ENCODE peak calls at places on chromosomes 2 and 18, in four cellular contexts. One of them, this sample, is unnamed.

GRCh38 chr18:25305584-25305983 is 46.4 kb downstream of the ZNF521 start:
- DNase-seq in A549: no peak
- DNase-seq in HepG2: no peak
- DNase-seq in GM12878: no peak
- DNase-seq in this sample: no peak

GRCh38 chr2:233355916-233356315 is 1.6 kb downstream of the DGKD start:
- DNase-seq in A549: no peak
- DNase-seq in HepG2: no peak
- DNase-seq in GM12878: no peak
- DNase-seq in this sample: no peak

GRCh38 chr18:64444819-64445218 is 295.9 kb upstream of the LINC00305 start:
- DNase-seq in A549: no peak
- DNase-seq in HepG2: no peak
- DNase-seq in GM12878: no peak
- DNase-seq in this sample: no peak

GRCh38 chr18:2939317-2939716 is 73.6 kb downstream of the LPIN2 start:
- DNase-seq in A549: peak; percentile 58
- DNase-seq in HepG2: peak; percentile 90
- DNase-seq in GM12878: no peak
- DNase-seq in this sample: no peak

GRCh38 chr18:9594782-9595181 is 19.6 kb downstream of the PPP4R1 start:
- DNase-seq in A549: no peak
- DNase-seq in HepG2: no peak
- DNase-seq in GM12878: no peak
- DNase-seq in this sample: no peak

GRCh38 chr2:152221870-152222269 is 46.3 kb upstream of the STAM2 start:
- DNase-seq in A549: no peak
- DNase-seq in HepG2: no peak
- DNase-seq in GM12878: no peak
- DNase-seq in this sample: no peak

GRCh38 chr2:109659356-109660045 is 45.3 kb downstream of the SOWAHC start:
- DNase-seq in A549: no peak
- DNase-seq in HepG2: no peak
- DNase-seq in GM12878: no peak
- DNase-seq in this sample: no peak

GRCh38 chr2:144630459-144631215 is 110.7 kb upstream of the ZEB2 start:
- DNase-seq in A549: no peak
- DNase-seq in HepG2: no peak
- DNase-seq in GM12878: no peak
- DNase-seq in this sample: no peak

GRCh38 chr18:3266062-3266608 is 4.2 kb downstream of the MYL12B start:
- DNase-seq in A549: no peak
- DNase-seq in HepG2: no peak
- DNase-seq in GM12878: no peak
- DNase-seq in this sample: no peak

GRCh38 chr2:134508396-134508795 is 210.4 kb downstream of the TMEM163 start:
- DNase-seq in A549: no peak
- DNase-seq in HepG2: no peak
- DNase-seq in GM12878: no peak
- DNase-seq in this sample: no peak

GRCh38 chr2:214069254-214069653 is 341.6 kb upstream of the VWC2L start:
- DNase-seq in A549: peak; percentile 52
- DNase-seq in HepG2: peak; percentile 5
- DNase-seq in GM12878: no peak
- DNase-seq in this sample: no peak

GRCh38 chr18:43115076-43116035 is at the start of gene RIT2:
- DNase-seq in A549: no peak
- DNase-seq in HepG2: no peak
- DNase-seq in GM12878: no peak
- DNase-seq in this sample: no peak

GRCh38 chr2:32627441-32627900 is 379 bp upstream of the TTC27 start:
- DNase-seq in A549: peak; percentile 14
- DNase-seq in HepG2: peak; percentile 9
- DNase-seq in GM12878: no peak
- DNase-seq in this sample: no peak

GRCh38 chr2:36859366-36859792 is 107.0 kb downstream of the STRN start:
- DNase-seq in A549: no peak
- DNase-seq in HepG2: peak; percentile 13
- DNase-seq in GM12878: no peak
- DNase-seq in this sample: no peak

GRCh38 chr2:7394195-7394594 is 477.0 kb downstream of the RNF144A start:
- DNase-seq in A549: no peak
- DNase-seq in HepG2: no peak
- DNase-seq in GM12878: no peak
- DNase-seq in this sample: no peak

GRCh38 chr2:218077464-218078216 is 8.6 kb downstream of the RUFY4 start:
- DNase-seq in A549: no peak
- DNase-seq in HepG2: no peak
- DNase-seq in GM12878: no peak
- DNase-seq in this sample: no peak

GRCh38 chr2:73770725-73771124 is 9.2 kb downstream of the DUSP11 start:
- DNase-seq in A549: no peak
- DNase-seq in HepG2: no peak
- DNase-seq in GM12878: no peak
- DNase-seq in this sample: no peak

GRCh38 chr2:59882279-59882678 is 671.2 kb downstream of the BCL11A start:
- DNase-seq in A549: no peak
- DNase-seq in HepG2: no peak
- DNase-seq in GM12878: no peak
- DNase-seq in this sample: no peak

GRCh38 chr18:22185298-22185697 is 15.9 kb downstream of the GATA6 start:
- DNase-seq in A549: no peak
- DNase-seq in HepG2: no peak
- DNase-seq in GM12878: no peak
- DNase-seq in this sample: no peak

GRCh38 chr2:25301453-25302352 is 40.0 kb downstream of the DNMT3A start:
- DNase-seq in A549: no peak
- DNase-seq in HepG2: no peak
- DNase-seq in GM12878: peak; percentile 95
- DNase-seq in this sample: no peak

GRCh38 chr2:62152000-62152399 is 43.9 kb upstream of the B3GNT2 start:
- DNase-seq in A549: no peak
- DNase-seq in HepG2: no peak
- DNase-seq in GM12878: no peak
- DNase-seq in this sample: no peak

GRCh38 chr2:25618676-25619075 is 54.7 kb downstream of the DTNB start:
- DNase-seq in A549: peak; percentile 21
- DNase-seq in HepG2: peak; percentile 84
- DNase-seq in GM12878: no peak
- DNase-seq in this sample: no peak

GRCh38 chr18:35172009-35172408 is 68.8 kb upstream of the ZNF397 start:
- DNase-seq in A549: no peak
- DNase-seq in HepG2: peak; percentile 36
- DNase-seq in GM12878: no peak
- DNase-seq in this sample: no peak

GRCh38 chr18:69380324-69380723 is 20.4 kb upstream of the DOK6 start:
- DNase-seq in A549: no peak
- DNase-seq in HepG2: peak; percentile 12
- DNase-seq in GM12878: no peak
- DNase-seq in this sample: no peak

GRCh38 chr18:6960656-6961055 is 156.9 kb downstream of the LAMA1 start:
- DNase-seq in A549: no peak
- DNase-seq in HepG2: no peak
- DNase-seq in GM12878: no peak
- DNase-seq in this sample: no peak

GRCh38 chr2:10776231-10776977 is 36.2 kb downstream of the PDIA6 start:
- DNase-seq in A549: no peak
- DNase-seq in HepG2: no peak
- DNase-seq in GM12878: no peak
- DNase-seq in this sample: no peak

GRCh38 chr2:188766086-188766856 is 207.9 kb upstream of the COL3A1 start:
- DNase-seq in A549: no peak
- DNase-seq in HepG2: no peak
- DNase-seq in GM12878: no peak
- DNase-seq in this sample: no peak

GRCh38 chr18:46477425-46478011 is 179.5 kb downstream of the LOXHD1 start:
- DNase-seq in A549: no peak
- DNase-seq in HepG2: no peak
- DNase-seq in GM12878: no peak
- DNase-seq in this sample: no peak

GRCh38 chr2:237723613-237724012 is 75.0 kb upstream of the RBM44 start:
- DNase-seq in A549: peak; percentile 51
- DNase-seq in HepG2: peak; percentile 74
- DNase-seq in GM12878: no peak
- DNase-seq in this sample: peak; percentile 58

GRCh38 chr2:182763311-182763912 is 47.4 kb downstream of the DNAJC10 start:
- DNase-seq in A549: peak; percentile 15
- DNase-seq in HepG2: peak; percentile 62
- DNase-seq in GM12878: no peak
- DNase-seq in this sample: peak; percentile 68

GRCh38 chr2:7567646-7568045 is 650.4 kb downstream of the RNF144A start:
- DNase-seq in A549: no peak
- DNase-seq in HepG2: no peak
- DNase-seq in GM12878: peak; percentile 39
- DNase-seq in this sample: no peak

GRCh38 chr2:217058791-217059755 is 199.2 kb upstream of the TNP1 start:
- DNase-seq in A549: no peak
- DNase-seq in HepG2: no peak
- DNase-seq in GM12878: no peak
- DNase-seq in this sample: peak; percentile 51

DNA sequence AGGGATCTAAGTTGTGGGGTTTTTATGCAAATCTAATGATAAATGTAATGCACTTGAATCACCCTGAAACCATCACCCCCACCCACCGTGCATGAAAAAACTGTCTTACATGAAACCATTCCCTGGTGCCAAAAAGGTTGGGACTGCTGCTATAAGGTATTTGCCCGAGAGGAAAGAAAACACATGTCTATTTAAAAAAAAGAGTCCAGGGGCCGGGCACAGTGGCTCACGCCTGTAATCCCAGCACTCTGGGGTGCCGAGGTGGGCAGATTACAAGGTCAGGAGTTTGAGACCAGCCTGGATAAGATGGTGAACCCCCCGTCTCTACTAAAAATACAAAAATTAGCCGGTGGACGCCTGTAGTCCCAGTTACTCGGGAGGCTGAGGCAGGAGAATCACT is 1372.8 kb upstream of the CDH2 start:
- DNase-seq in A549: no peak
- DNase-seq in HepG2: no peak
- DNase-seq in GM12878: no peak
- DNase-seq in this sample: no peak
- TF ChIP-seq CHD4 in A549: no peak
- TF ChIP-seq CHD4 in HepG2: no peak
- TF ChIP-seq CHD4 in GM12878: no peak
- TF ChIP-seq CHD4 in this sample: no peak

GRCh38 chr2:187169108-187169713 is 278.8 kb downstream of the CALCRL start:
- DNase-seq in A549: no peak
- DNase-seq in HepG2: no peak
- DNase-seq in GM12878: peak; percentile 7
- DNase-seq in this sample: no peak
- TF ChIP-seq BHLHE40 in A549: no peak
- TF ChIP-seq BHLHE40 in HepG2: no peak
- TF ChIP-seq BHLHE40 in GM12878: no peak
- TF ChIP-seq BHLHE40 in this sample: no peak

GRCh38 chr2:101704816-101705565 is 7.5 kb downstream of the MAP4K4 start:
- DNase-seq in A549: no peak
- DNase-seq in HepG2: no peak
- DNase-seq in GM12878: no peak
- DNase-seq in this sample: no peak
- TF ChIP-seq JUNB in A549: no peak
- TF ChIP-seq JUNB in HepG2: no peak
- TF ChIP-seq JUNB in GM12878: no peak
- TF ChIP-seq JUNB in this sample: no peak

DNA sequence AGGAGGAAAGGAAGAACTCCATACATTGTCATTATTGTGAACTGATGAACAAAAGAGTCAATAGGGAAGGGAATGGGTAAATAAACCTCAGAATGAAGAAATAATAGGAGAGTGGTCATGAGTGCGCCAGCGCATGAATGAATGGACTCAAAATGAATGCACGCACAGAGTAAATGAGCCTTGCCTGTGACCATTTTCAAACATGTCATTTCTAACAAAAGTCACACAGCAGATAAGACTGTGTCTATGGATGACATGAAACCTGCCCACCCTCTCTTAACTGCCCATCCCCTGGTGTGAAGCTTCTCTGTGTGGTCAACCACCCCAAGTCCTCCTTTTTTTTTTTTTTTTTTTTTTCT is 121.1 kb upstream of the TEX51 start:
- DNase-seq in A549: no peak
- DNase-seq in HepG2: no peak
- DNase-seq in GM12878: no peak
- DNase-seq in this sample: no peak
- TF ChIP-seq CHD4 in A549: no peak
- TF ChIP-seq CHD4 in HepG2: no peak
- TF ChIP-seq CHD4 in GM12878: no peak
- TF ChIP-seq CHD4 in this sample: no peak

GRCh38 chr18:23573948-23574431 is 12.3 kb downstream of the NPC1 start:
- DNase-seq in A549: no peak
- DNase-seq in HepG2: no peak
- DNase-seq in GM12878: no peak
- DNase-seq in this sample: no peak
- TF ChIP-seq BHLHE40 in A549: no peak
- TF ChIP-seq BHLHE40 in HepG2: no peak
- TF ChIP-seq BHLHE40 in GM12878: no peak
- TF ChIP-seq BHLHE40 in this sample: no peak

GRCh38 chr2:178761759-178762371 is 45.4 kb downstream of the TTN start:
- DNase-seq in A549: peak; percentile 6
- DNase-seq in HepG2: peak; percentile 60
- DNase-seq in GM12878: peak; percentile 12
- DNase-seq in this sample: peak; percentile 46
- TF ChIP-seq JUNB in A549: no peak
- TF ChIP-seq JUNB in HepG2: no peak
- TF ChIP-seq JUNB in GM12878: no peak
- TF ChIP-seq JUNB in this sample: no peak

DNA sequence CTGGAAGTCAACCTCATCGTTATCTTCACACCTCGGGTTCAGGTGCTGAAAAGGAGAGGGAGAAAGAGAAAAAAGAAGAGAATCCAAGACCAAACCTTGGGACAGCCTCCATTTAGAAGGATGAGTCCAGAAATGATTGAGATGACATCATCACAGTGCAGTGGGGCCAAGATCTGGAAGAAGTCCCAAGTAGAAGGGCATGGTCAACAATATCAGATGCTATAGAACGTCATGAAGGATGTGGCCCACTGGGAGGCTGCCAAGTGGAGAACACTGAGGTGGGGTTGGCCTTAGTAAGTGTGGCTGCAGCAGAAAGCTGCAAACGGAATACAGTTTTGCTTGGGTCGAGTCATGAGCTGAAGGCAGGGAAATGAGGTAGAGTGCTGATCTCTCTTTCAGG is 91.1 kb upstream of the FZD7 start:
- DNase-seq in A549: no peak
- DNase-seq in HepG2: no peak
- DNase-seq in GM12878: no peak
- DNase-seq in this sample: no peak
- TF ChIP-seq CHD4 in A549: no peak
- TF ChIP-seq CHD4 in HepG2: no peak
- TF ChIP-seq CHD4 in GM12878: no peak
- TF ChIP-seq CHD4 in this sample: no peak

This sample was measured in K562.